ENCODE peak calls at places on chromosomes 2 and 18, in six cellular contexts. K, N, W, R, M and F are unnamed samples.

GRCh38 chr2:100831831-100832230 is 11.9 kb downstream of the NPAS2 start:
- DNase-seq in K (peak; percentile 64), N (no peak), W (no peak), R (no peak), M (no peak), F (no peak)

GRCh38 chr2:205704101-205704741 is 21.9 kb downstream of the NRP2 start:
- DNase-seq in K (no peak), N (peak; percentile 87), W (no peak), R (no peak), M (no peak), F (no peak)

GRCh38 chr2:223959688-223960087 is 2.4 kb downstream of the MRPL44 start:
- DNase-seq in K (no peak), N (peak; percentile 56), W (no peak), R (no peak), M (no peak), F (no peak)

GRCh38 chr2:77566131-77566530 is 44.0 kb upstream of the LRRTM4 start:
- DNase-seq in K (no peak), N (no peak), W (no peak), R (no peak), M (no peak), F (no peak)

GRCh38 chr18:8030201-8030600 is 463.1 kb downstream of the PTPRM start:
- DNase-seq in K (no peak), N (no peak), W (no peak), R (no peak), M (no peak), F (no peak)

GRCh38 chr2:15640291-15640711 is 48.6 kb downstream of the DDX1 start:
- DNase-seq in K (no peak), N (peak; percentile 49), W (peak; percentile 74), R (no peak), M (no peak), F (no peak)

GRCh38 chr2:9191044-9191481 is 15.5 kb upstream of the ASAP2 start:
- DNase-seq in K (peak; percentile 79), N (peak; percentile 98), W (no peak), R (peak; percentile 60), M (peak; percentile 66), F (no peak)

GRCh38 chr2:8027387-8027786 is 654.5 kb upstream of the ID2 start:
- DNase-seq in K (no peak), N (no peak), W (no peak), R (no peak), M (no peak), F (no peak)

GRCh38 chr2:241530571-241530970 is 22.2 kb upstream of the STK25 start:
- DNase-seq in K (no peak), N (no peak), W (no peak), R (no peak), M (no peak), F (no peak)

GRCh38 chr18:616380-616995 is 19.7 kb downstream of the CLUL1 start:
- DNase-seq in K (no peak), N (peak; percentile 61), W (peak; percentile 41), R (no peak), M (no peak), F (peak; percentile 41)

GRCh38 chr2:25098558-25099486 is 56.9 kb downstream of the EFR3B start:
- DNase-seq in K (no peak), N (no peak), W (peak; percentile 27), R (no peak), M (no peak), F (no peak)

DNA sequence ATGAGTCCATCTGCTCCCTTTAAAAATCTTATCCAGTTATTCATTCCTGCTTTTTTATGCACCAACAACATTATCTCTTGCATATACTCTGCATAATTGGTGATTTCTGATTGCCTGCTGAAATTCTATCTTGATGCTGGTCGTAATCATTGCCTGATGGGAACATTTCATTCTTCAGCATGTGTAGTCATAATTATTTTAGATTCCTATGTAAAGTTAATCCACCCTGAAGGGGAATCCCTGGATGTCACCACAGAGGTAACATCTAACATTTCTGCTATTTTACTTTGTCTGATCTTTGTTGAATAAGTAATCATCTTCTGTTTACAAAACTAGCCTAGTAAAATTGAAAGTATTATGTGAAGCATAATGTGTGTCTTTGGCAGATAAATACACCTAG is 102.3 kb upstream of the RND3 start:
- DNase-seq in K (no peak), N (no peak), W (no peak), R (no peak), M (no peak), F (no peak)
- TF ChIP-seq CTCF in K (no peak), N (no peak), W (no peak), R (no peak), M (no peak), F (no peak)

GRCh38 chr2:169676357-169676756 is 17.8 kb downstream of the CFAP210 start:
- DNase-seq in K (no peak), N (no peak), W (no peak), R (no peak), M (no peak), F (no peak)
- TF ChIP-seq CTCF in K (no peak), N (no peak), W (peak; percentile 9), R (peak; percentile 37), M (no peak), F (peak; percentile 23)

GRCh38 chr2:150646746-150647145 is 159.3 kb upstream of the RND3 start:
- DNase-seq in K (no peak), N (no peak), W (no peak), R (no peak), M (no peak), F (no peak)
- TF ChIP-seq CTCF in K (no peak), N (no peak), W (no peak), R (no peak), M (no peak), F (no peak)

GRCh38 chr2:96265840-96266569 is at the start of the genes CIAO1 and TMEM127:
- DNase-seq in K (peak; percentile 98), N (peak; percentile 98), W (peak; percentile 95), R (peak; percentile 97), M (peak; percentile 100), F (peak; percentile 99)
- TF ChIP-seq CTCF in K (peak; percentile 28), N (peak; percentile 43), W (peak; percentile 39), R (peak; percentile 22), M (peak; percentile 36), F (no peak)

GRCh38 chr2:106970471-106971261 is 84.7 kb upstream of the ST6GAL2 start:
- DNase-seq in K (no peak), N (peak; percentile 56), W (no peak), R (no peak), M (no peak), F (no peak)
- TF ChIP-seq CTCF in K (no peak), N (no peak), W (no peak), R (no peak), M (no peak), F (no peak)

GRCh38 chr2:118013221-118013723 is 598 bp downstream of the CCDC93 start:
- DNase-seq in K (peak; percentile 54), N (peak; percentile 25), W (peak; percentile 55), R (peak; percentile 67), M (peak; percentile 74), F (peak; percentile 70)
- TF ChIP-seq CTCF in K (peak; percentile 19), N (no peak), W (no peak), R (no peak), M (no peak), F (no peak)

GRCh38 chr2:26901326-26902183 is 53.6 kb downstream of the DPYSL5 start:
- DNase-seq in K (peak; percentile 25), N (no peak), W (no peak), R (peak; percentile 8), M (no peak), F (no peak)
- TF ChIP-seq CTCF in K (no peak), N (no peak), W (no peak), R (no peak), M (no peak), F (no peak)